ENCODE peak calls at places on chromosomes 1 and 21, in nine cellular contexts. A is bronchial epithelial cell; W is CD8-positive, alpha-beta T cell; H is hepatocyte; M is HCT116; G is body of pancreas; N is colonic mucosa; F is lung; L is astrocyte of the spinal cord. U is an unnamed sample.

GRCh38 chr1:230950404-230950803 is 28.3 kb downstream of the TTC13 start:
- DNase-seq in G (no peak), F (no peak), N (no peak), M (no peak), H (no peak), L (no peak), A (no peak), W (no peak), U (no peak)

GRCh38 chr1:32998997-32999396 is 34.4 kb upstream of the RNF19B start:
- DNase-seq in G (no peak), H (no peak), A (no peak), L (no peak), F (no peak), N (no peak), M (no peak), W (no peak), U (no peak)

GRCh38 chr1:32650752-32651460 is at the start of gene RBBP4:
- DNase-seq in N (peak), M (peak), F (peak), A (peak), W (peak), G (peak), H (peak), L (peak), U (peak)

GRCh38 chr21:46294647-46295176 is 8.6 kb downstream of the YBEY start:
- DNase-seq in W (no peak), N (no peak), L (peak), M (no peak), H (no peak), G (peak), F (no peak), A (peak), U (peak)

GRCh38 chr1:247409869-247410544 is 6.0 kb upstream of the NLRP3 start:
- DNase-seq in M (no peak), H (no peak), G (no peak), N (no peak), W (no peak), F (no peak), L (no peak), A (no peak), U (no peak)

GRCh38 chr21:38175321-38175720 is 81.5 kb upstream of the KCNJ15 start:
- DNase-seq in F (no peak), L (no peak), M (no peak), H (no peak), W (no peak), G (no peak), A (peak), N (no peak), U (no peak)

GRCh38 chr21:15063821-15064575 is 802 bp downstream of the NRIP1 start:
- DNase-seq in H (peak), M (no peak), N (peak), G (peak), F (peak), L (peak), A (peak), W (no peak), U (no peak)

GRCh38 chr1:234585333-234586055 is 24.5 kb downstream of the IRF2BP2 start:
- DNase-seq in H (no peak), G (no peak), L (peak), N (no peak), F (no peak), W (no peak), A (no peak), M (no peak), U (no peak)

GRCh38 chr21:40049031-40049958 is 182.1 kb downstream of the PCP4 start:
- DNase-seq in F (no peak), M (no peak), A (peak), W (no peak), H (peak), G (no peak), N (no peak), L (peak), U (no peak)

GRCh38 chr21:29634410-29634809 is 305.4 kb downstream of the GRIK1 start:
- DNase-seq in W (no peak), G (no peak), H (no peak), A (no peak), F (no peak), N (no peak), L (no peak), M (no peak), U (no peak)

GRCh38 chr1:160997323-160998038 is 23.5 kb downstream of the F11R start:
- DNase-seq in W (peak), N (peak), G (peak), A (peak), L (peak), H (peak), M (peak), F (peak), U (peak)

GRCh38 chr1:1371354-1371740 is 3.7 kb downstream of the AURKAIP1 start:
- DNase-seq in H (no peak), W (peak), N (no peak), G (no peak), L (no peak), M (no peak), A (no peak), F (no peak), U (no peak)

GRCh38 chr21:33362044-33362555 is 37.3 kb downstream of the IFNAR1 start:
- DNase-seq in F (peak), A (peak), M (no peak), L (no peak), N (peak), G (peak), H (peak), W (peak), U (no peak)

GRCh38 chr1:202994756-202995155 is 12.4 kb upstream of the TMEM183A start:
- DNase-seq in M (no peak), A (no peak), F (no peak), L (no peak), G (no peak), W (no peak), H (no peak), N (no peak), U (no peak)

GRCh38 chr1:231576804-231577718 is 48.6 kb downstream of the TSNAX start:
- DNase-seq in F (no peak), M (no peak), L (no peak), A (no peak), W (no peak), H (no peak), G (no peak), N (no peak), U (no peak)

DNA sequence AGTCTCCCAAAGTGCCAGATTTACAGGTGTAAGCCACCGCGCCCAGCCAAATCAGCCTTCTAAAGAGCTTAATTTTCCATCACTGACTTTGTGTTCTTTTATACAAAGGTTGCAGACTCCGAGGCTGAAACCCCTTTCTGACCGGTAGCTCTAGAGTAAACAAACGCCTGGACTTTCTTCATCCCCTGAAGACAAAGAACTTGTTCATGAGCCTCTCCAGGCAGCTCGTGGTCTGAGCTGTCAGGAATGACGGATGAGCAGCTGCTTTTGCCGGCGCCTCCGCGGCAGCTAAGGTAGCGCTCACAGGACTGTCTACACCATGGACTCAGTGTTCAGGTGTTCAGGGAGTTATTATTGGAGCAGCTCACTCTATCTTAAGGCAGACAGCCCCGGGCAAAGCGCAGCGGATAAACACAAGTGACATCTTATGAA is 128.5 kb upstream of the ERRFI1 start:
- DNase-seq in N (no peak), F (no peak), H (peak), L (peak), A (peak), M (peak), W (no peak), G (peak), U (no peak)
- H3K4me3 ChIP-seq in N (no peak), F (no peak), H (no peak), L (no peak), A (no peak), M (no peak), W (no peak), G (no peak), U (no peak)

GRCh38 chr1:179253286-179253972 is 24.0 kb upstream of the ABL2 start:
- DNase-seq in A (no peak), G (no peak), L (no peak), F (no peak), M (no peak), N (no peak), H (no peak), W (no peak), U (no peak)

GRCh38 chr1:179247923-179248322 is 18.4 kb upstream of the ABL2 start:
- DNase-seq in L (no peak), A (no peak), M (no peak), F (no peak), H (no peak), G (no peak), W (no peak), N (no peak), U (no peak)

GRCh38 chr1:179252606-179253005 is 23.1 kb upstream of the ABL2 start:
- DNase-seq in M (no peak), G (no peak), F (no peak), N (no peak), H (no peak), L (no peak), W (no peak), A (no peak), U (no peak)

DNA sequence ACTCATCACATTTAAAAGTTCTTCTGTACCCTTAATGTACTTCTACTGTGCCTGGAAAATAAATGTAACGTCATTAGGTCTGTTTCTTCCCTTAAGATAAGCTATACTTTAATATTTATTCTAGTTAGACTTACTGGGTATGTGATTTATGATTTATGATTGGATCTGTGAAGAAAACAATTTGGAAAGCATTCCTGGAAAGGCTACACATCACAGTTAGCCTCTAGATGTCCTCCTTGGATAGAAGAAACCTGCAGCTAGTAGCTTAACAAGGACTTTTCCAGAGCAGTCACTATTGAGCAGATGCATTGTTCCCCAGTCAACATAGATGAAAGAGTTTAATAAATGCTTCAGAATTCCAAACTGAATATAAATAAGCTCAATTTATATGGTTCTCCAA is 22.2 kb upstream of the ABL2 start:
- DNase-seq in H (peak), M (no peak), G (no peak), A (peak), F (no peak), W (no peak), N (no peak), L (peak), U (no peak)
- TF ChIP-seq CTCF in H (peak), M (peak), G (peak), A (peak), F (peak), W (no peak), N (peak), L (peak), U (peak)

GRCh38 chr1:7707527-7707926 is 63.6 kb upstream of the VAMP3 start:
- DNase-seq in A (peak), M (no peak), F (no peak), G (no peak), N (no peak), H (no peak), L (peak), W (no peak), U (peak)

GRCh38 chr1:7705908-7706216 is 65.2 kb upstream of the VAMP3 start:
- DNase-seq in H (no peak), L (no peak), G (no peak), W (no peak), M (no peak), F (no peak), A (peak), N (no peak), U (no peak)

GRCh38 chr1:7704214-7705047 is 66.7 kb upstream of the VAMP3 start:
- DNase-seq in M (peak), F (peak), W (peak), A (peak), N (peak), G (peak), L (peak), H (peak), U (peak)

GRCh38 chr1:7703321-7704213 is 67.5 kb upstream of the VAMP3 start:
- DNase-seq in L (no peak), W (no peak), M (no peak), N (peak), H (peak), G (peak), F (no peak), A (no peak), U (no peak)

GRCh38 chr1:7705048-7705907 is 65.8 kb upstream of the VAMP3 start:
- DNase-seq in G (peak), N (peak), W (peak), H (peak), F (no peak), A (no peak), M (no peak), L (no peak), U (no peak)
- H3K4me3 ChIP-seq in G (no peak), N (peak), W (peak), H (peak), F (peak), A (peak), M (peak), L (peak), U (no peak)

DNA sequence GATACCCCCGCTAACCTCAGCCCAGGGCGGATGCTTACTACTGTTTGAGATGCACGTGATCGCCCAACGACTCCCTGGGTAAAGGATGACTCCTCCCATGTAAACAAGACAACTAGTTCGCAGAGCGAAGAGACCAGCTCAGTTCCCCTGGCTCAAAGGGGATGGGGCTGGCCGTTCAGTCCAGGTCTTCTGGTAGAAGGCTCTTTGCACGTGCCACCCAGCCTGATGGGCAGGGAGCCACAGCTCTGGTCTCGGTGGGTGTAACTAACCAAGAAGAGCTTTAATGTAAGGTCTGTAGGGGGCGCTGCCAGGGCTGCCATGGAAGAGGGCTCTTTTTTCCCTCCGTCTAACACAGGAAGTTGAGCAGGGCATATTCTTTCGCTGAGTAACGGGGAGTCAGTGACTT is 49.4 kb upstream of the PARP1 start:
- DNase-seq in N (no peak), A (no peak), W (peak), H (no peak), F (no peak), M (no peak), G (no peak), L (no peak), U (no peak)
- TF ChIP-seq CTCF in N (no peak), A (peak), W (peak), H (peak), F (no peak), M (no peak), G (no peak), L (peak), U (peak)

GRCh38 chr1:85202864-85203255 is 2.0 kb upstream of the SYDE2 start:
- DNase-seq in H (no peak), L (no peak), W (no peak), G (no peak), M (no peak), F (no peak), A (no peak), N (no peak), U (no peak)
- H3K4me3 ChIP-seq in H (no peak), L (no peak), W (no peak), G (no peak), M (no peak), F (no peak), A (no peak), N (no peak), U (no peak)

DNA sequence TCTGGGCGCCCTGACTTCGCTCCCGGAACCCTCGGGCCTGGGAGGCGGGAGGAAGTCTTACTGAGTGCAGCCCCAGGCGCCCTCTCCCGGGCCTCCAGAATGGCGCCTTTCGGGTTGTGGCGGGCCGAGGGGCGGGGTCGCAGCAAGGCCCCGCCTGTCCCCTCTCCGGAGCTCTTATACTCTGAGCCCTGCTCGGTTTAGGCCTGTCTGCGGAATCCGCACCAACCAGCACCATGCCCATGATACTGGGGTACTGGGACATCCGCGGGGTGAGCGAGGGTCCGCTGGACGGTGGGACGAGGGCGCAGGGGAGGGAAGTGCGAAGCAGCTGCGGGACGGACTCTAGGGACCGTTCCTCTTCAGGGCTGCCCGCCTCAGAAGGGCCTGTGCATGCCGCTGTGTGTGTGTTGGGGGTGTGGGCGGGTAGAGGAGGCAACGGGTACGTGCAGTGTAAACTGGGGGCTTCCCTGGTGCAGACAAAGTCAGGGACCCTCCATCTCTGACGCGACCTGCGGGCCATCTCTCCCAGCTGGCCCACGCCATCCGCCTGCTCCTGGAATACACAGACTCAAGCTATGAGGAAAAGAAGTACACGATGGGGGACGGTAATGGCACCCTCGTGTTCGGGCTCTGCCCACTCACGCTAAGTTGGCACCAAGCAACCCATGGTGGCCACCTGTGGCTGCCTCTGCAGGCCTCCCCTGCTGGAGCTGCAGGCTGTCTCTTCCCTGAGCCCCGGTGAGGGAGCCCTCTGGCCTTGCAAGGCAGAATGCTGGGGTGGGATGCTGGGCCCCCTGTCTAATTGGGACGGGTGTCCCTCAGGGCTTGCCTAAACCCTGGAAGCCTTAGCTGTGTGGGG is at the start of gene GSTM1:
- DNase-seq in A (peak), H (peak), M (no peak), N (no peak), F (no peak), G (no peak), L (peak), W (no peak), U (no peak)
- TF ChIP-seq CTCF in A (peak), H (peak), M (no peak), N (peak), F (peak), G (no peak), L (peak), W (no peak), U (no peak)

DNA sequence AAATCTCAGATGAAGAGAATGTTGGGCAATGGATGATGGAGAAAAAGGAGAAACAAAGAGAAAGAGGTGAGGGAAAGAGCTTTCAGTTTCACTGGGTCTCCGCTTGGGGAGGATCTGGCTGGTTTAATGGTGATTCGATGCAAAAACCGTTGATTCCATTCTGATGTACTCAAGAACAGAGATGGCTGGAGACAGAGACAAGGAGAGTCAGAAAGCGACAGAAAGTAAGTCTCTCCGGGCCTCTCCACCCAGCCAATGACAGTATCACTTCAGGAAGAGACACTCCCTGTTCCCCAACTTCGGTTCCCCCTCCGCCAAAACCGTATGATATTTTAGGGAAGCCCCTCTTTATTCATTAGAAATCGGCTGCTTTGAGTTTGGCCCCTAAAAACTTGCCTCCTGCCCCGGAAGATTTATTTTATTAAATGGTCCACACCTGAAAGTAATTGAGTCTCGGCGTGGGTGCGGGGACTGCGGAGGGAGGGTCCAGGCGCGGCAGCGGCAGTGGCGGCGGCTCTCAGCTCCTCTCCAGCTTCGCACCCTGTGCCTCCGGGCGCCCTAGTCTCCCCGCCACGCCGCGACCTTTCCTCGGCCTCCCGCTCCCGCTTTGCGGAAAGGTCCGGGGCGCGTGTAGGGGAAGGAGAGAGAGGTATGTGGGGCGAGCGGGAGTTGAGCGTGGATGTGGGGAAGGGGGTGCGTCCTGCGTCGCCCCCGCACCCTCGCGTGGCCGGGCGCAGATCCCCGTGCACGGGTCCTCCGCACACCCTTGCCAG is 13.2 kb upstream of the ALX3 start:
- DNase-seq in F (no peak), M (no peak), W (no peak), H (no peak), G (no peak), N (no peak), L (no peak), A (no peak), U (no peak)
- H3K4me3 ChIP-seq in F (peak), M (no peak), W (peak), H (peak), G (no peak), N (peak), L (no peak), A (no peak), U (no peak)

U was measured in HFF-Myc.